ENCODE peak calls at places on chromosome 4, in six cellular contexts. W, Q, N, P, X and V are unnamed samples.

GRCh38 chr4:108738307-108738706 is 24.5 kb downstream of the ETNPPL start:
- DNase-seq in N (no peak), W (no peak), X (no peak), P (no peak), Q (peak; percentile 20), V (no peak)

GRCh38 chr4:673349-674091 is 556 bp downstream of the ATP5ME start:
- DNase-seq in W (no peak), P (no peak), Q (peak; percentile 64), N (peak; percentile 46), X (no peak), V (no peak)

GRCh38 chr4:10243856-10244255 is 127.3 kb upstream of the WDR1 start:
- DNase-seq in W (no peak), X (no peak), N (no peak), P (no peak), Q (no peak), V (no peak)

GRCh38 chr4:69546121-69546520 is 50.4 kb upstream of the UGT2B4 start:
- DNase-seq in P (no peak), Q (no peak), W (no peak), X (no peak), N (no peak), V (no peak)

GRCh38 chr4:154707877-154708276 is 35.9 kb upstream of the LRAT start:
- DNase-seq in X (no peak), Q (no peak), P (no peak), W (peak; percentile 88), N (no peak), V (no peak)

GRCh38 chr4:147103403-147103946 is 157.8 kb upstream of the TTC29 start:
- DNase-seq in N (no peak), X (no peak), P (no peak), W (no peak), Q (no peak), V (no peak)

GRCh38 chr4:1593881-1594345 is 90.2 kb downstream of the FAM53A start:
- DNase-seq in W (no peak), P (no peak), X (no peak), Q (peak; percentile 63), N (no peak), V (no peak)

GRCh38 chr4:24930136-24930535 is 17.3 kb upstream of the CCDC149 start:
- DNase-seq in P (no peak), W (no peak), N (no peak), X (no peak), Q (no peak), V (no peak)

GRCh38 chr4:144583658-144584057 is 62.3 kb upstream of the HHIP start:
- DNase-seq in N (no peak), W (no peak), P (no peak), X (no peak), Q (no peak), V (no peak)

GRCh38 chr4:73698217-73698616 is 42.2 kb upstream of the CXCL8 start:
- DNase-seq in P (no peak), W (no peak), X (no peak), N (no peak), Q (no peak), V (no peak)

GRCh38 chr4:72295966-72296557 is 264.3 kb downstream of the NPFFR2 start:
- DNase-seq in W (peak; percentile 15), P (no peak), X (no peak), N (peak; percentile 20), Q (peak; percentile 34), V (no peak)

GRCh38 chr4:109411964-109412363 is 21.7 kb upstream of the SEC24B start:
- DNase-seq in N (no peak), W (no peak), Q (no peak), P (no peak), X (no peak), V (no peak)

GRCh38 chr4:128866691-128867090 is 57.2 kb downstream of the JADE1 start:
- DNase-seq in Q (no peak), W (no peak), N (no peak), X (no peak), P (no peak), V (no peak)

GRCh38 chr4:39134674-39135073 is 47.7 kb upstream of the WDR19 start:
- DNase-seq in P (no peak), Q (no peak), X (no peak), N (no peak), W (no peak), V (no peak)

GRCh38 chr4:45172636-45173035 is 446.3 kb upstream of the GNPDA2 start:
- DNase-seq in W (no peak), Q (no peak), P (no peak), X (no peak), N (no peak), V (peak; percentile 2)

GRCh38 chr4:138392751-138393308 is 150.7 kb upstream of the SLC7A11 start:
- DNase-seq in P (no peak), Q (no peak), W (no peak), N (no peak), X (peak; percentile 54), V (no peak)

DNA sequence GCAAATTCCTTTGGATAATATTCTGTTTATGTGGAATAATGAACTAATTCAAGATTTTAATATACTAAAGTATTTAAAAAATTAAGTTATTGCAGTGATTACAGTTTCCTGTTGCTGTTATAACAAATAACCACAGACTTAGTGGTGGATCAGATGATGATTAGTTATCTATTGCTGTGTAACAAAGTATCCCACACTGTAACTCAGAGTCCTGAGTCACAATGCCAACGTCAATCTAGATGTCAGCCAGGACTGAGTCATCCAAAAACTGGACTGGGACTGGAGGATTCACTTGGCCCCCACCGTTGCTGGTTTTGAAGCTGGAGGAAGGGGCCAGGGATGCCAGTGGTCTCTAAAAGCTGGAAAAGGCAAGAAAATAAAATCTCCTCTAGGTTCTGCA is 148.1 kb upstream of the SLC7A11 start:
- DNase-seq in N (no peak), X (no peak), Q (no peak), P (no peak), W (no peak), V (no peak)
- TF ChIP-seq YY1 in N (no peak), X (no peak), Q (no peak), P (no peak), W (no peak), V (no peak)

GRCh38 chr4:15294202-15294601 is 133.6 kb upstream of the C1QTNF7 start:
- DNase-seq in Q (no peak), X (no peak), W (no peak), P (no peak), N (no peak), V (no peak)

GRCh38 chr4:15295421-15296162 is 132.2 kb upstream of the C1QTNF7 start:
- DNase-seq in W (no peak), N (no peak), Q (no peak), X (no peak), P (no peak), V (no peak)

GRCh38 chr4:15294832-15295231 is 133.0 kb upstream of the C1QTNF7 start:
- DNase-seq in X (no peak), N (no peak), W (no peak), P (no peak), Q (no peak), V (no peak)

GRCh38 chr4:15293678-15294077 is 134.2 kb upstream of the C1QTNF7 start:
- DNase-seq in P (no peak), Q (no peak), X (no peak), N (no peak), W (no peak), V (no peak)

DNA sequence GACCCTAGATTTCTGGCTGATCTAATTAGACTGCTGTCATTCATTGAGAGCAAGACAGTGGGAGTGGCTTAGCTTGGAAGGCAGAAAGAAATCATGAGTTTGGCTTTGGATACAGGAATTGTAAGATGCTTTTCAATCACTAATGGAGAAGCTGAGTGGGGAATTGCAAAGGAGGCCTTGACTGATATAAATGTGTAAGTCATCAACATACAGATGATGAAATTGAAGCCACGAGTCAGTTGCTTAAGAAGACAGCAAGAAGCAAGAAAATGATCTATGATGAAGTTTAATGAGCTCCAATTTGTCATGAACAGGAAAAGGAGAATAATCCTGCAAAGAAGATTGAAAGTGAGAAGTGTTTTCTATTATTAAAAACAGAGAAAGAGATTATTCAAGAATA is 136.7 kb upstream of the C1QTNF7 start:
- DNase-seq in N (no peak), P (no peak), W (no peak), X (no peak), Q (no peak), V (no peak)
- TF ChIP-seq ZNF274 in N (no peak), P (no peak), W (no peak), X (no peak), Q (no peak), V (no peak)

GRCh38 chr4:16893141-16893571 is 5.3 kb downstream of the LDB2 start:
- DNase-seq in Q (no peak), X (no peak), P (no peak), N (no peak), W (no peak), V (no peak)
- H3K4me3 ChIP-seq in Q (no peak overlapping the region), X (no peak overlapping the region), P (peak overlapping the region; percentile 41), N (no peak overlapping the region), W (no peak overlapping the region), V (no peak overlapping the region)

DNA sequence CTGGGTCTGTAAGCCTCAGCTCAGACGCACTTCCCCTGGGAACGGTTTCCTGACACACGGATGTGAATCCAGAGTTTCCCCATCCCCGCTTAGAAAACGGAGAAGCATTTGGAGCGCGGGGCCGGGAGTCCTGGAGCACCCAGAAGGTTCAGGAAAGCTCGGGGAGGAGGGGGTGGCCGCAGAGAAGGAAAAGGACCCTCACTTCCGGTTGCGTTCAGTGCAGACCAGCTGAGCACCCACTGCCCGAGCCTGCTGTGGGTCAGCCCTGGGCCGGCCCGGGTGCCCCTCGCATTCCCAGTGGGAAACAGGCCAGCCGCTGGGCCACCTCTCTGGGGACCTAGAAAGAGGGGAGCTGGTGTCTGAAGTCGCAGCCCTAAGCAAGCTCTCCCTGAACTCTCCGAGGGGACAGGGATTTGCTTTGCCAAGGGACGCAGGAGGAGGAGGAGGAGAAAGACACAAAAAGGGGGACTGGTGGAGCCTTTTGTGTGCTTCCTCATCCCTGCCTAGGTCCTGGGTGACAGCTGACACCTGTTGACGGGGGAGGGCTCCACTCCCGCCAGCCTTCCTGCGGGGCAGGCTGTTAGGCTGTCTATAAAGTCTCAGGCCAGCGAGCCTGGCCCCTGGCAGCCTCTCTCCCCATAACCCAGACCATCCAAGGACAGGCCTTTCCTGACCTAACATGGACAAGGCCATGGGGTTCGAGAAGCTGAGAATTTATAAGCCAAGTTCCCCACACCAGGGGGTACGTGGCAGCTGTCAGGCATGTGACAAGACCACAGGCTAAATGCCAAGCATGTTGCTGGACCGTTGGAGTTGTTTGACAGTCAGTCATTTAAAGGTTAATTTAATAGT is 696 bp upstream of the EVC2 start:
- DNase-seq in Q (no peak), W (no peak), X (no peak), N (no peak), P (peak; percentile 49), V (no peak)
- TF ChIP-seq YY1 in Q (no peak), W (no peak), X (no peak), N (no peak), P (no peak), V (no peak)